ENCODE peak calls at places on chromosomes 1 and 21, in four cellular contexts. One of them, this sample, is unnamed.

GRCh38 chr1:29390491-29391361 is 154.4 kb downstream of the PTPRU start:
- DNase-seq in mesenchymal stem cell: no peak
- DNase-seq in IMR-90: no peak
- DNase-seq in H9: no peak
- DNase-seq in this sample: no peak

GRCh38 chr1:166133276-166133841 is 33.4 kb downstream of the FAM78B start:
- DNase-seq in mesenchymal stem cell: no peak
- DNase-seq in IMR-90: no peak
- DNase-seq in H9: no peak
- DNase-seq in this sample: peak; percentile 29

GRCh38 chr1:115883240-115883639 is 42.3 kb upstream of the NHLH2 start:
- DNase-seq in mesenchymal stem cell: no peak
- DNase-seq in IMR-90: no peak
- DNase-seq in H9: no peak
- DNase-seq in this sample: no peak

GRCh38 chr1:223411309-223411708 is 18.1 kb downstream of the CCDC185 start:
- DNase-seq in mesenchymal stem cell: peak; percentile 73
- DNase-seq in IMR-90: peak; percentile 88
- DNase-seq in H9: no peak
- DNase-seq in this sample: no peak

GRCh38 chr21:39232926-39233325 is 49.7 kb upstream of the PSMG1 start:
- DNase-seq in mesenchymal stem cell: no peak
- DNase-seq in IMR-90: peak; percentile 20
- DNase-seq in H9: no peak
- DNase-seq in this sample: no peak

GRCh38 chr21:30996728-30997127 is 41.5 kb downstream of the KRTAP19-8 start:
- DNase-seq in mesenchymal stem cell: no peak
- DNase-seq in IMR-90: no peak
- DNase-seq in H9: no peak
- DNase-seq in this sample: peak; percentile 20

GRCh38 chr1:89998306-89998705 is 3.4 kb downstream of the ZNF326 start:
- DNase-seq in mesenchymal stem cell: no peak
- DNase-seq in IMR-90: peak; percentile 34
- DNase-seq in H9: no peak
- DNase-seq in this sample: no peak

GRCh38 chr1:151184211-151184610 is 5.8 kb downstream of the VPS72 start:
- DNase-seq in mesenchymal stem cell: no peak
- DNase-seq in IMR-90: no peak
- DNase-seq in H9: no peak
- DNase-seq in this sample: no peak

GRCh38 chr1:203060115-203060514 is 25.7 kb downstream of the MYOG start:
- DNase-seq in mesenchymal stem cell: no peak
- DNase-seq in IMR-90: no peak
- DNase-seq in H9: no peak
- DNase-seq in this sample: no peak

DNA sequence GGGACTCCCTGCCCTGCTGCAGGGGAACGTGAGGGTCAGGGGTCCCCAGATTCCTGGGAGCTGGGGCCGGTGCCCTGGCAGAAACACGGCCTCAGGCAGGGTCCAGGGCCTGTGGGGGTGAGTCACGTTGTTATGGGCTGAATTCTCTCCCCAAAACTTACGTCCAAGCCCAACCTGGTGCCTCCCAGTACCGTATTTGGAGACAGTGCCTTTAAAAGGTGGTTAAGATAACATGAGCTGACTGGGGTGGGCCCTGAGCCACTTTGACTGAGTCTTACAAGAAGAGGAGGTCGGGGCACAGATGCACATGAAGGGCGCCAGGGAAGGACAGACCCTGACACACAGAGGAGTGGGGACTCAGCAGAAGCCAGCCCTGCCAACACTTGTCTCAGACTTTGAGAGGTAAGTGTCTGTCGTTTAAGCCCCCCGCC is 99.9 kb downstream of the WDR4 start:
- DNase-seq in mesenchymal stem cell: no peak
- DNase-seq in IMR-90: no peak
- DNase-seq in H9: no peak
- DNase-seq in this sample: peak; percentile 40
- H4K8ac ChIP-seq in mesenchymal stem cell: no peak overlapping the region
- H4K8ac ChIP-seq in IMR-90: no peak overlapping the region
- H4K8ac ChIP-seq in H9: no peak overlapping the region
- H4K8ac ChIP-seq in this sample: no peak overlapping the region

GRCh38 chr1:11751087-11751486 is 10.9 kb upstream of the C1orf167 start:
- DNase-seq in mesenchymal stem cell: no peak
- DNase-seq in IMR-90: no peak
- DNase-seq in H9: no peak
- DNase-seq in this sample: no peak

GRCh38 chr1:11752359-11753208 is 9.4 kb upstream of the C1orf167 start:
- DNase-seq in mesenchymal stem cell: no peak
- DNase-seq in IMR-90: no peak
- DNase-seq in H9: no peak
- DNase-seq in this sample: peak; percentile 74

GRCh38 chr1:11748294-11749202 is 12.6 kb downstream of the AGTRAP start:
- DNase-seq in mesenchymal stem cell: no peak
- DNase-seq in IMR-90: no peak
- DNase-seq in H9: no peak
- DNase-seq in this sample: no peak

GRCh38 chr1:11749203-11749689 is 12.7 kb upstream of the C1orf167 start:
- DNase-seq in mesenchymal stem cell: peak; percentile 30
- DNase-seq in IMR-90: no peak
- DNase-seq in H9: peak; percentile 70
- DNase-seq in this sample: peak; percentile 89

DNA sequence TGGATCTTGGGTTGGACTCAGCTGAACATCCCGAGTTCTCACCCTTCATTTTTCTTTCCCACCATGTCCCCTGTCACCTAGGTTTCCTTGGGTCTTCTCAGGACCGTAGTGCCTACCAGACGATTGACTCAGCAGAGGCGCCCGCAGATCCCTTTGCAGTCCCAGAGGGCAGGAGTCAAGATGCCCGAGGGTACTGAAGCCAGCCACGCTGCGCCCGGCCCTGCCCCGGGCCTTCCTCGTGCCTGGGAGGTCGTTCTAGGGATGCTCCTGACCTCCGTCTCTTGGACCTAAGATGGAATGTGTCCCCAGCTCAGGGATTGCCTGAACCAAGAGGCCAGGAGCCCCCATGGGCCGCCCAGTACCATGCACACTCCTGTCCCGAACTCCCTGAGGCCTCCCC is 12.0 kb upstream of the C1orf167 start:
- DNase-seq in mesenchymal stem cell: no peak
- DNase-seq in IMR-90: no peak
- DNase-seq in H9: no peak
- DNase-seq in this sample: no peak
- H3K4me1 ChIP-seq in mesenchymal stem cell: peaks cover 4% of the 10 kb centered on the region
- H3K4me1 ChIP-seq in IMR-90: no peaks in the 10 kb centered on the region
- H3K4me1 ChIP-seq in H9: no peaks in the 10 kb centered on the region
- H3K4me1 ChIP-seq in this sample: peaks cover 4% of the 10 kb centered on the region

DNA sequence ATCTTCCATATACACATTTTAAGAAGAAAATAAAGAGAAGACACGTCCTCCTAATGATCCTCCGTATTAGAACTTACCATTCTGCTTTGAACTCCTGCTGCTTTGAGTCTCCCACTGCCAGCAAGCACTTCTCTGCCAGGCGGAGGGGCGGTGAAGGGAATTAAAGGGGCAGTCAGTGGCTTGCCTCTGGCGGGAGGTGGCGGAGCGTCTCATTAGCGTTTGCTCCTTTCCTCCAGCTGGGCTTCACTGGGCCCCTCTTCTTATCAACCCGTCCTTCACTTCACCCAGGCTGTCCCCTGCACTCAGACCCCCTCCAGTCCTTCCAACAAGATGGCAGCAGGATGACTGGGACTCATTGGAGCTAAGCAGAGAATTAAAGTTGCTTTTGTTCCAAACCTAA is 433.5 kb downstream of the KIF26B start:
- DNase-seq in mesenchymal stem cell: no peak
- DNase-seq in IMR-90: no peak
- DNase-seq in H9: no peak
- DNase-seq in this sample: no peak
- H4K8ac ChIP-seq in mesenchymal stem cell: no peak overlapping the region
- H4K8ac ChIP-seq in IMR-90: no peak overlapping the region
- H4K8ac ChIP-seq in H9: no peak overlapping the region
- H4K8ac ChIP-seq in this sample: no peak overlapping the region

GRCh38 chr1:180267211-180267561 is 37.1 kb downstream of the LHX4 start:
- DNase-seq in mesenchymal stem cell: no peak
- DNase-seq in IMR-90: no peak
- DNase-seq in H9: peak; percentile 24
- DNase-seq in this sample: no peak

GRCh38 chr1:180266275-180267210 is 36.5 kb downstream of the LHX4 start:
- DNase-seq in mesenchymal stem cell: no peak
- DNase-seq in IMR-90: no peak
- DNase-seq in H9: peak; percentile 22
- DNase-seq in this sample: no peak

GRCh38 chr1:180265871-180266270 is 35.8 kb downstream of the LHX4 start:
- DNase-seq in mesenchymal stem cell: no peak
- DNase-seq in IMR-90: no peak
- DNase-seq in H9: no peak
- DNase-seq in this sample: no peak

GRCh38 chr1:180268556-180269044 is 38.5 kb downstream of the LHX4 start:
- DNase-seq in mesenchymal stem cell: no peak
- DNase-seq in IMR-90: no peak
- DNase-seq in H9: no peak
- DNase-seq in this sample: no peak

GRCh38 chr1:180267761-180268555 is 37.9 kb downstream of the LHX4 start:
- DNase-seq in mesenchymal stem cell: no peak
- DNase-seq in IMR-90: no peak
- DNase-seq in H9: peak; percentile 17
- DNase-seq in this sample: no peak
- H3K4me1 ChIP-seq in mesenchymal stem cell: peaks cover 26% of the 10 kb centered on the region
- H3K4me1 ChIP-seq in IMR-90: peaks cover 9% of the 10 kb centered on the region
- H3K4me1 ChIP-seq in H9: peaks cover 8% of the 10 kb centered on the region
- H3K4me1 ChIP-seq in this sample: peaks cover 5% of the 10 kb centered on the region

DNA sequence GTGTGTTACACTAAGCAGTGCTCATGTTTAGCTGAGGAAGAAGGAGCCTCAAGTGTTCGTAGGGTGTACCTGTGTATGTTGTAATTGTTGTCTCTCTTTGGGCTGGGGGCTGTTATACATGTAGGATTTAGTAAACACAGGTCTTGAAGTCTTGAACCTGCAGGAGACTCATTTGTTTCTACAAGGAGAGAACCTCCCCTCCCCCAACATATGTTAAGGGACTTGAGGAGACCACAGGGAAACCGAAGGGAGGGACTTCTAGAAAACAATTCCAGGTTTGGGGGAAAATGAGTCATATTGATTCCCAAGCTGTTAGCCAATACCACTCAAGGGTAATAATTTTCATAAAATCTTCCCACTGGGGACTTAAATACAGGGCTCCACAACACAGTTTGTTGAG is 25.0 kb upstream of the AGBL4 start:
- DNase-seq in mesenchymal stem cell: no peak
- DNase-seq in IMR-90: no peak
- DNase-seq in H9: no peak
- DNase-seq in this sample: peak; percentile 42
- H4K8ac ChIP-seq in mesenchymal stem cell: no peak overlapping the region
- H4K8ac ChIP-seq in IMR-90: no peak overlapping the region
- H4K8ac ChIP-seq in H9: no peak overlapping the region
- H4K8ac ChIP-seq in this sample: no peak overlapping the region

GRCh38 chr1:154848983-154849382 is 21.1 kb downstream of the KCNN3 start:
- DNase-seq in mesenchymal stem cell: no peak
- DNase-seq in IMR-90: no peak
- DNase-seq in H9: no peak
- DNase-seq in this sample: no peak
- H3K4me1 ChIP-seq in mesenchymal stem cell: peaks cover 2% of the 10 kb centered on the region
- H3K4me1 ChIP-seq in IMR-90: no peaks in the 10 kb centered on the region
- H3K4me1 ChIP-seq in H9: no peaks in the 10 kb centered on the region
- H3K4me1 ChIP-seq in this sample: peaks cover 7% of the 10 kb centered on the region

GRCh38 chr21:45455321-45456013 is 50.5 kb downstream of the COL18A1 start:
- DNase-seq in mesenchymal stem cell: no peak
- DNase-seq in IMR-90: peak; percentile 22
- DNase-seq in H9: no peak
- DNase-seq in this sample: no peak

GRCh38 chr21:45456836-45457160 is 51.8 kb downstream of the COL18A1 start:
- DNase-seq in mesenchymal stem cell: no peak
- DNase-seq in IMR-90: no peak
- DNase-seq in H9: no peak
- DNase-seq in this sample: no peak

GRCh38 chr21:45454924-45455315 is 50.0 kb downstream of the COL18A1 start:
- DNase-seq in mesenchymal stem cell: no peak
- DNase-seq in IMR-90: no peak
- DNase-seq in H9: no peak
- DNase-seq in this sample: no peak

GRCh38 chr21:45457161-45457831 is 52.3 kb downstream of the COL18A1 start:
- DNase-seq in mesenchymal stem cell: no peak
- DNase-seq in IMR-90: no peak
- DNase-seq in H9: no peak
- DNase-seq in this sample: no peak

DNA sequence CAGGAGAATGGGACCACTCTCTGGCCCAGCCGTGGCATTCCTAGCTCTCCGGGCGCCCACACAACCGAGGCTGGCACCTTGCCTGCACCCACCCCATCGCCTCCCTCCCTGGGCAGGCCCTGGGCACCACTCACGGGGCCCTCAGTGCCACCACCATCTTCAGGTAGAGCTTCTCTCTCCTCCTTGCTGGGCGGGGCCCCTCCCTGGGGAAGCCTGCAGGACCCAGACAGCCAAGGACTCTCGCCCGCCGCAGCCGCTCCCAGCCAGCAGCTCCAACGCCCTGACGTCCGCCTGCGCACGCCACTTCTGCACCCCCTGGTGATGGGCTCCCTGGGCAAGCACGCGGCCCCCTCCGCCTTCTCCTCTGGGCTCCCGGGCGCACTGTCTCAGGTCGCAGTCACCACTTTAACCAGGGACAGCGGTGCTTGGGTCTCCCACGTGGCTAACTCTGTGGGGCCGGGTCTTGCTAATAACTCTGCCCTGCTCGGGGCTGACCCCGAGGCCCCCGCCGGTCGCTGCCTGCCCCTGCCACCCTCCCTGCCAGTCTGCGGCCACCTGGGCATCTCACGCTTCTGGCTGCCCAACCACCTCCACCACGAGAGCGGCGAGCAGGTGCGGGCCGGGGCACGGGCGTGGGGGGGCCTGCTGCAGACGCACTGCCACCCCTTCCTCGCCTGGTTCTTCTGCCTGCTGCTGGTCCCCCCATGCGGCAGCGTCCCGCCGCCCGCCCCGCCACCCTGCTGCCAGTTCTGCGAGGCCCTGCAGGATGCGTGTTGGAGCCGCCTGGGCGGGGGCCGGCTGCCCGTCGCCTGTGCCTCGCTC is 51.3 kb downstream of the COL18A1 start:
- DNase-seq in mesenchymal stem cell: no peak
- DNase-seq in IMR-90: no peak
- DNase-seq in H9: no peak
- DNase-seq in this sample: no peak
- H4K8ac ChIP-seq in mesenchymal stem cell: no peak overlapping the region
- H4K8ac ChIP-seq in IMR-90: no peak overlapping the region
- H4K8ac ChIP-seq in H9: no peak overlapping the region
- H4K8ac ChIP-seq in this sample: no peak overlapping the region